ENCODE peak calls at places on chromosomes 16 and 17, in seven cellular contexts. O is HepG2, A is SK-N-SH, K is HCT116, I is K562, Y is GM12878, P is H1. F is an unnamed sample.
A peak's percentile ranks its signal among the peaks of the same experiment; 100 is the strongest.

GRCh38 chr16:66359012-66359411 is 7.5 kb upstream of the CDH5 start:
- DNase-seq in Y (no peak), O (no peak), A (no peak), P (no peak), K (no peak), I (no peak), F (no peak)

GRCh38 chr17:72946696-72947095 is 145.8 kb downstream of the SLC39A11 start:
- DNase-seq in Y (no peak), P (no peak), A (no peak), K (no peak), I (no peak), O (no peak), F (no peak)

GRCh38 chr16:14291941-14292825 is 221.1 kb downstream of the MRTFB start:
- DNase-seq in K (no peak), P (no peak), O (no peak), I (no peak), A (no peak), Y (no peak), F (no peak)

GRCh38 chr17:60720763-60721531 is 43.3 kb downstream of the BCAS3 start:
- DNase-seq in O (peak; percentile 64), P (peak; percentile 45), K (peak; percentile 60), Y (peak; percentile 24), I (peak; percentile 50), A (peak; percentile 66), F (peak; percentile 62)

GRCh38 chr16:1449201-1449788 is 4.9 kb upstream of the CCDC154 start:
- DNase-seq in I (no peak), O (no peak), Y (no peak), K (no peak), P (no peak), A (no peak), F (no peak)

GRCh38 chr17:725746-726145 is 6.7 kb upstream of the TLCD3A start:
- DNase-seq in K (no peak), Y (no peak), I (no peak), P (no peak), A (no peak), O (no peak), F (no peak)

GRCh38 chr16:52812945-52813556 is 239.6 kb downstream of the CHD9NB start:
- DNase-seq in K (peak; percentile 73), P (no peak), A (no peak), O (peak; percentile 84), Y (no peak), I (no peak), F (no peak)

GRCh38 chr16:20410153-20410723 is 904 bp downstream of the ACSM5 start:
- DNase-seq in Y (no peak), A (no peak), O (no peak), P (no peak), K (no peak), I (no peak), F (no peak)

GRCh38 chr16:49311823-49312222 is 30.2 kb upstream of the CBLN1 start:
- DNase-seq in A (no peak), K (no peak), I (no peak), O (no peak), P (no peak), Y (no peak), F (no peak)

GRCh38 chr16:49315602-49316001 is 34.0 kb upstream of the CBLN1 start:
- DNase-seq in A (no peak), I (no peak), Y (no peak), P (no peak), K (no peak), O (no peak), F (no peak)

GRCh38 chr16:49312389-49312990 is 30.9 kb upstream of the CBLN1 start:
- DNase-seq in O (no peak), Y (no peak), I (no peak), P (no peak), K (no peak), A (no peak), F (no peak)
- TF ChIP-seq JUND in O (no peak), Y (no peak), I (no peak), P (no peak), K (no peak), A (no peak), F (no peak)

GRCh38 chr16:49608801-49609200 is 235.2 kb downstream of the C16orf78 start:
- DNase-seq in K (peak; percentile 24), P (peak; percentile 44), A (peak; percentile 48), I (no peak), Y (no peak), O (peak; percentile 39), F (no peak)
- TF ChIP-seq JUND in K (no peak), P (no peak), A (no peak), I (no peak), Y (no peak), O (no peak), F (no peak)

DNA sequence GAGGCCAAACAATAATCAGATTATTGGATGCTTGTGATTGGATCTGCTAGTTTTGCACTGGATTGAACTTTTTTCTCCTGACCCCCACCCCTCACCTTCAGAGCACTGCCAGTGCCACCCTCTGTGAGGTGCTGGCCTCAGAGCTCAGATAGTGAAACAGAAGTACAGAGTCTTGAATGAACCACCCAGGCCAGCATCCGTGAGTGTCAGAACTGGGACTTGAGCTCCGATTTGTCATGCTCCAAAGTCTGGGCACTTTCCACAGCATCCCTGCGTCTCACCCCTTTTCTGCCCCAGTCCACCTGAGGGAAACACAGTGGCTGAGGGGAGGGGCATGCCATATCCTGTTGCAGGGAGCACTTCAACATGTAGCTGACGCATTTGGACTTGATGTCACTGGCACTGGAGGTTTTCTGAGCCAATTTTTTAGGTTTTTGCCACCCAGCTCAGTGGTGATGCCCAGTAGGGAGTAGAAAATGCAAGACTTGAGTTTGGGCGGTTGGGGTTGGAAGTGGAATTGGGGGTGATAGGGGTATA is 47.3 kb downstream of the SMPD3 start:
- DNase-seq in I (no peak), A (no peak), Y (no peak), O (no peak), P (no peak), K (no peak), F (no peak)
- TF ChIP-seq JUND in I (no peak), A (no peak), Y (no peak), O (no peak), P (no peak), K (no peak), F (no peak)

GRCh38 chr17:70021726-70022125 is 53.3 kb upstream of the KCNJ16 start:
- DNase-seq in O (no peak), Y (no peak), A (no peak), I (no peak), P (no peak), K (no peak), F (no peak)
- TF ChIP-seq JUND in O (no peak), Y (no peak), A (no peak), I (no peak), P (no peak), K (no peak), F (no peak)

DNA sequence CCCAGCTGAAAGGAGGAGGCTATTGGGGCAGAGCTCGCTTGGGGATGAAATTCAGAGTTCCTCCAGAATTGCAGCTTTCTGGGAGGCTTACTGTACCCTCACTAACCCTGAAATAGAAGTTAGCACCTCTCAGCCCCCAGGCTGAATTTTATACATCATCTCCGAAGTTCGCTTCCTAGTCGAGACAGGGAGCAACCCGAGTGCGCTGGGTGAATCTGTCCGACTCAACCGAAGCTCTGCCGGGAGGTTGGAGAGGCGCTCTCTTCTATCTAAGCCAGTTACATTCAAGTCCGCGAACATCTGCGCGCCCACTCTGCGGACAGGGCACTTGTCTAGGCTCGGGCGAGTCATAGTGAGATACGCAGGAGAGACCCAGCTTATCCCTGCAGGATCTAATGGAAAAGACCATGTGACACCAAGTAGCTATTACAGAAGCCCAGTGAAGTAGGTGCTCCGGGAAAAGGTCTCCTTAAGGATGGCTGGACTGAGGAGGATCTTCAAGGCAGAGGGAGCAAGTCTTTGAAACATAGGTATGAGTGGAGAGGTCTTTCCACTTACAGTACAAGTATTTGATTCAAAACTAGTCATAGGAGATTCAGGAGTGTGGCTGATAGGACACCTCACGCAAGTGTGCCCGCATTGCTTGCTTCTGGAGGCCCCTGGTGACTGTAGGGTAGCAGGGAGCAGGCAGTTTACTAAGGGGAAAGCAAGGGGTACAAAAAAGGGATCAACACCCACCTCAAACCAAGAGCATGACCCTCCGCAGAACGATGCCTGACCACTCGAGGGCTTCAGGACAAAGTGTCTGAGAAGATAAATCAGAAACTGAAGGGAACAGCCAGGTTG is 667 bp upstream of the HES7 start:
- DNase-seq in I (no peak), Y (no peak), P (peak; percentile 55), A (no peak), O (no peak), K (no peak), F (no peak)
- TF ChIP-seq JUND in I (no peak), Y (no peak), P (no peak), A (no peak), O (no peak), K (no peak), F (no peak)

DNA sequence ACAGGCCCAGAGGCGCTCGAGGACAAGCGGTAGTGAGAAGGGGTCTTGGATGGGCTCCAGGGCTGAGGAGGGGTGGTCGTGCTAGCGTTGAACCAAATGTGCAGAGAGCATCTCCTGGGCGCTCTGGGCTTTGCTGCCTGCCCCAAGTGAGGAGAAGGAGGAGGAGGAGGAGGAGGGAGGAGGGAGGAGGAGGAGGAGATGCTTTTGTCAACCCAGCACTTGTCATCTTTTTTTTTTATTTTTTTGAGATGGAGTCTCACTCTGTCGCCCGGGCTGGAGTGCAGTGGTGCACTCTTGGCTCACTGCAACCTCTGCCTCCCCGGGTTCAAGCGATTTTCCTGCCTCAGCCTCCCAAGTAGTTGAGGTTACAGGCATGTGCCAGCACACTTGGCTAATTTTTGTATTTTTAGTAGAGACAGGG is 59.8 kb downstream of the PGS1 start:
- DNase-seq in Y (no peak), P (no peak), I (no peak), O (no peak), K (no peak), A (no peak), F (no peak)
- TF ChIP-seq JUND in Y (no peak), P (no peak), I (no peak), O (no peak), K (no peak), A (no peak), F (no peak)

GRCh38 chr17:6712854-6713129 is 377 bp downstream of the SLC13A5 start:
- DNase-seq in K (no peak), O (no peak), P (no peak), A (peak; percentile 8), I (no peak), Y (no peak), F (no peak)

GRCh38 chr17:6711081-6711674 is 2.0 kb downstream of the SLC13A5 start:
- DNase-seq in K (no peak), P (no peak), I (no peak), O (peak; percentile 61), Y (no peak), A (no peak), F (peak; percentile 60)

GRCh38 chr17:6710317-6710716 is 2.9 kb downstream of the SLC13A5 start:
- DNase-seq in A (peak; percentile 12), O (no peak), Y (no peak), K (no peak), I (no peak), P (no peak), F (no peak)

GRCh38 chr17:6712058-6712853 is 913 bp downstream of the SLC13A5 start:
- DNase-seq in I (no peak), Y (no peak), A (peak; percentile 11), O (peak; percentile 88), P (peak; percentile 71), K (no peak), F (peak; percentile 78)

GRCh38 chr17:6711681-6712057 is 1.5 kb downstream of the SLC13A5 start:
- DNase-seq in A (no peak), I (no peak), P (no peak), O (peak; percentile 69), K (no peak), Y (no peak), F (no peak)
- TF ChIP-seq JUND in A (no peak), I (no peak), P (no peak), O (peak; percentile 4), K (no peak), Y (no peak), F (no peak)

F was measured in T47D.